ENCODE peak calls at places on chromosomes 13 and 19, in eight cellular contexts. F is vagina, R is neural progenitor cell, M is cardiac muscle cell, D is fibroblast of lung, G is hepatocyte, K is A549, N is psoas muscle. B is an unnamed sample.

GRCh38 chr19:46076951-46077814 is 36.4 kb upstream of the IGFL4 start:
- DNase-seq in F (no peak), R (peak), M (peak), D (peak), G (peak), K (peak), N (no peak), B (peak)

GRCh38 chr19:3975637-3976087 is 4.8 kb upstream of the DAPK3 start:
- DNase-seq in F (no peak), R (no peak), M (no peak), D (no peak), G (no peak), K (no peak), N (no peak), B (no peak)

GRCh38 chr13:24141333-24141910 is 19.1 kb upstream of the SPATA13 start:
- DNase-seq in F (no peak), R (no peak), M (no peak), D (no peak), G (no peak), K (no peak), N (no peak), B (no peak)

GRCh38 chr19:56538254-56538760 is 441 bp upstream of the ZFP28 start:
- DNase-seq in F (no peak), R (peak), M (peak), D (peak), G (peak), K (peak), N (peak), B (peak)

GRCh38 chr13:94708031-94708571 is 4.2 kb downstream of the SOX21 start:
- DNase-seq in F (no peak), R (peak), M (no peak), D (no peak), G (no peak), K (no peak), N (no peak), B (no peak)

GRCh38 chr19:50669319-50670101 is 20.3 kb downstream of the C19orf81 start:
- DNase-seq in F (no peak), R (no peak), M (peak), D (peak), G (peak), K (peak), N (no peak), B (peak)

GRCh38 chr13:110126391-110126961 is 180.5 kb downstream of the COL4A1 start:
- DNase-seq in F (no peak), R (peak), M (peak), D (peak), G (peak), K (no peak), N (peak), B (peak)

GRCh38 chr19:46660008-46660517 is 919 bp downstream of the DACT3 start:
- DNase-seq in F (no peak), R (peak), M (peak), D (no peak), G (peak), K (no peak), N (no peak), B (no peak)

GRCh38 chr19:51020988-51021651 is 1.6 kb upstream of the KLK10 start:
- DNase-seq in F (no peak), R (peak), M (peak), D (peak), G (peak), K (peak), N (peak), B (peak)

GRCh38 chr19:21109116-21109515 is 27.1 kb downstream of the ZNF714 start:
- DNase-seq in F (no peak), R (no peak), M (peak), D (peak), G (no peak), K (no peak), N (no peak), B (no peak)

GRCh38 chr13:100506154-100506553 is 82.4 kb downstream of the GGACT start:
- DNase-seq in F (no peak), R (no peak), M (no peak), D (no peak), G (no peak), K (no peak), N (no peak), B (no peak)

GRCh38 chr19:1873524-1874473 is 10.4 kb upstream of the KLF16 start:
- DNase-seq in F (no peak), R (no peak), M (no peak), D (no peak), G (no peak), K (no peak), N (no peak), B (no peak)

GRCh38 chr19:14383898-14384669 is 2.8 kb downstream of the ADGRE5 start:
- DNase-seq in F (no peak), R (no peak), M (peak), D (peak), G (no peak), K (no peak), N (peak), B (peak)

GRCh38 chr19:14093117-14093784 is 2.7 kb upstream of the SAMD1 start:
- DNase-seq in F (no peak), R (no peak), M (no peak), D (no peak), G (no peak), K (no peak), N (no peak), B (no peak)

GRCh38 chr13:73138276-73138950 is 79.6 kb downstream of the KLF5 start:
- DNase-seq in F (no peak), R (no peak), M (peak), D (peak), G (peak), K (peak), N (no peak), B (peak)

GRCh38 chr19:30862876-30863275 is 486.4 kb downstream of the TSHZ3 start:
- DNase-seq in F (peak), R (no peak), M (no peak), D (no peak), G (no peak), K (no peak), N (no peak), B (no peak)

GRCh38 chr13:84297246-84297645 is 415.0 kb upstream of the SLITRK1 start:
- DNase-seq in F (no peak), R (no peak), M (no peak), D (peak), G (no peak), K (no peak), N (no peak), B (no peak)

GRCh38 chr13:84296386-84296785 is 414.1 kb upstream of the SLITRK1 start:
- DNase-seq in F (no peak), R (no peak), M (no peak), D (peak), G (peak), K (no peak), N (no peak), B (no peak)
- H3K27ac ChIP-seq in F (no peak), R (no peak), M (no peak), D (no peak), G (peak), K (no peak), N (no peak), B (no peak)

GRCh38 chr19:18725755-18726416 is 42.4 kb downstream of the CRTC1 start:
- DNase-seq in F (no peak), R (no peak), M (no peak), D (no peak), G (no peak), K (no peak), N (peak), B (no peak)
- TF ChIP-seq CTCF in F (no peak), R (no peak), M (no peak), D (no peak), G (no peak), K (no peak), N (no peak), B (no peak)

GRCh38 chr13:113759525-113760137 is 605 bp downstream of the TMEM255B start:
- DNase-seq in F (no peak), R (peak), M (peak), D (no peak), G (no peak), K (peak), N (no peak), B (peak)
- H3K27ac ChIP-seq in F (peak), R (no peak), M (no peak), D (no peak), G (no peak), K (peak), N (no peak), B (peak)

GRCh38 chr13:22736084-22736767 is 444.6 kb upstream of the SGCG start:
- DNase-seq in F (no peak), R (no peak), M (no peak), D (no peak), G (no peak), K (no peak), N (no peak), B (no peak)

GRCh38 chr13:22744688-22745452 is 435.9 kb upstream of the SGCG start:
- DNase-seq in F (no peak), R (no peak), M (no peak), D (no peak), G (no peak), K (peak), N (no peak), B (no peak)

GRCh38 chr13:22736768-22737092 is 444.0 kb upstream of the SGCG start:
- DNase-seq in F (no peak), R (no peak), M (no peak), D (no peak), G (no peak), K (no peak), N (no peak), B (no peak)

GRCh38 chr13:22738357-22738756 is 442.4 kb upstream of the SGCG start:
- DNase-seq in F (no peak), R (no peak), M (no peak), D (no peak), G (no peak), K (no peak), N (no peak), B (no peak)

GRCh38 chr13:22740264-22740663 is 440.5 kb upstream of the SGCG start:
- DNase-seq in F (no peak), R (peak), M (peak), D (no peak), G (no peak), K (no peak), N (no peak), B (no peak)
- TF ChIP-seq CTCF in F (no peak), R (peak), M (peak), D (peak), G (peak), K (no peak), N (no peak), B (no peak)

DNA sequence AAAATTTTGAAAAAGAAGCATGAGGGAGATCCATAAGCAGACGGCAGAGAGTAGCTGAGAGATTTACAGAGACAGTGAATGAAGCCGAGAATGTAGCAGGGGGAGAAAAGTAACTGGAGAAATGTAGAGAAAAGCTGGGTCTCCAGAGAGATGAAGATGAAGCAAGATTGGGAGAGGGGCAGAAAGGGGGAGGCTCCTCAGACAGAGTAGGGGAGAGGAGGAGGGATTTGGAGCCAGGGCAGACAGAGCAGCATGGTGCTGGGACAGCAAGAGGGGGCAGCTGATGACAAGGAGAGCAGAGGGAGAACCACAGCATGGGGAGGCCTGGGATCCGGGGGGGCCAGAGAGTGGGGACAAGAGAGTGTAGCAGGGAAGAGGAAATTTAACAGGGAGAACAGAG is 933 bp downstream of the ZNF610 start:
- DNase-seq in F (no peak), R (peak), M (peak), D (peak), G (peak), K (no peak), N (no peak), B (no peak)
- H3K27ac ChIP-seq in F (no peak), R (no peak), M (peak), D (peak), G (peak), K (no peak), N (no peak), B (no peak)